ENCODE peak calls at places on chromosomes 12 and 14, in five cellular contexts. One of them, this sample, is unnamed.

GRCh38 chr12:124709722-124710656 is 142.6 kb upstream of the NCOR2 start:
- DNase-seq in HepG2: no peak
- DNase-seq in HCT116: no peak
- DNase-seq in bronchial epithelial cell: no peak
- DNase-seq in Caco-2: no peak
- DNase-seq in this sample: no peak

GRCh38 chr14:103206023-103206481 is 82.8 kb downstream of the TNFAIP2 start:
- DNase-seq in HepG2: no peak
- DNase-seq in HCT116: no peak
- DNase-seq in bronchial epithelial cell: no peak
- DNase-seq in Caco-2: no peak
- DNase-seq in this sample: no peak

GRCh38 chr14:21102472-21103164 is 1.8 kb downstream of the TMEM253 start:
- DNase-seq in HepG2: no peak
- DNase-seq in HCT116: no peak
- DNase-seq in bronchial epithelial cell: no peak
- DNase-seq in Caco-2: no peak
- DNase-seq in this sample: no peak

GRCh38 chr12:68779280-68779679 is 28.7 kb upstream of the MDM2 start:
- DNase-seq in HepG2: no peak
- DNase-seq in HCT116: no peak
- DNase-seq in bronchial epithelial cell: no peak
- DNase-seq in Caco-2: no peak
- DNase-seq in this sample: no peak

GRCh38 chr12:26841085-26841484 is 8.1 kb upstream of the ITPR2 start:
- DNase-seq in HepG2: peak; percentile 72
- DNase-seq in HCT116: no peak
- DNase-seq in bronchial epithelial cell: no peak
- DNase-seq in Caco-2: no peak
- DNase-seq in this sample: no peak

GRCh38 chr14:70472253-70473159 is 20.5 kb downstream of the ADAM21 start:
- DNase-seq in HepG2: no peak
- DNase-seq in HCT116: no peak
- DNase-seq in bronchial epithelial cell: peak; percentile 28
- DNase-seq in Caco-2: no peak
- DNase-seq in this sample: no peak

GRCh38 chr14:25696176-25696575 is 646.2 kb upstream of the STXBP6 start:
- DNase-seq in HepG2: no peak
- DNase-seq in HCT116: no peak
- DNase-seq in bronchial epithelial cell: no peak
- DNase-seq in Caco-2: no peak
- DNase-seq in this sample: no peak

GRCh38 chr12:116116650-116117424 is 160.7 kb downstream of the MED13L start:
- DNase-seq in HepG2: no peak
- DNase-seq in HCT116: no peak
- DNase-seq in bronchial epithelial cell: peak; percentile 47
- DNase-seq in Caco-2: no peak
- DNase-seq in this sample: no peak

GRCh38 chr12:12837025-12837872 is 24.1 kb downstream of the DDX47 start:
- DNase-seq in HepG2: peak; percentile 37
- DNase-seq in HCT116: peak; percentile 67
- DNase-seq in bronchial epithelial cell: peak; percentile 96
- DNase-seq in Caco-2: peak; percentile 76
- DNase-seq in this sample: no peak

GRCh38 chr12:131456301-131457027 is 254.4 kb upstream of the SFSWAP start:
- DNase-seq in HepG2: no peak
- DNase-seq in HCT116: no peak
- DNase-seq in bronchial epithelial cell: no peak
- DNase-seq in Caco-2: no peak
- DNase-seq in this sample: no peak

GRCh38 chr14:69797573-69798338 is 715 bp upstream of the SLC10A1 start:
- DNase-seq in HepG2: no peak
- DNase-seq in HCT116: no peak
- DNase-seq in bronchial epithelial cell: no peak
- DNase-seq in Caco-2: no peak
- DNase-seq in this sample: no peak

GRCh38 chr12:107179883-107180282 is 86.5 kb upstream of the CRY1 start:
- DNase-seq in HepG2: no peak
- DNase-seq in HCT116: no peak
- DNase-seq in bronchial epithelial cell: peak; percentile 24
- DNase-seq in Caco-2: no peak
- DNase-seq in this sample: no peak

GRCh38 chr12:5756443-5756842 is 188.6 kb downstream of the ANO2 start:
- DNase-seq in HepG2: no peak
- DNase-seq in HCT116: no peak
- DNase-seq in bronchial epithelial cell: no peak
- DNase-seq in Caco-2: no peak
- DNase-seq in this sample: no peak

GRCh38 chr14:81594012-81594411 is 60.4 kb upstream of the SEL1L start:
- DNase-seq in HepG2: peak; percentile 13
- DNase-seq in HCT116: no peak
- DNase-seq in bronchial epithelial cell: peak; percentile 1
- DNase-seq in Caco-2: no peak
- DNase-seq in this sample: peak; percentile 25

GRCh38 chr12:104886418-104887401 is 71.4 kb downstream of the SLC41A2 start:
- DNase-seq in HepG2: no peak
- DNase-seq in HCT116: peak; percentile 15
- DNase-seq in bronchial epithelial cell: peak; percentile 86
- DNase-seq in Caco-2: no peak
- DNase-seq in this sample: no peak

GRCh38 chr12:104889735-104890134 is 68.4 kb downstream of the SLC41A2 start:
- DNase-seq in HepG2: no peak
- DNase-seq in HCT116: no peak
- DNase-seq in bronchial epithelial cell: no peak
- DNase-seq in Caco-2: no peak
- DNase-seq in this sample: no peak

GRCh38 chr12:104888456-104888855 is 69.6 kb downstream of the SLC41A2 start:
- DNase-seq in HepG2: no peak
- DNase-seq in HCT116: no peak
- DNase-seq in bronchial epithelial cell: no peak
- DNase-seq in Caco-2: no peak
- DNase-seq in this sample: no peak

GRCh38 chr12:104888892-104889291 is 69.2 kb downstream of the SLC41A2 start:
- DNase-seq in HepG2: no peak
- DNase-seq in HCT116: no peak
- DNase-seq in bronchial epithelial cell: no peak
- DNase-seq in Caco-2: no peak
- DNase-seq in this sample: no peak

GRCh38 chr12:104890463-104891096 is 67.5 kb downstream of the SLC41A2 start:
- DNase-seq in HepG2: no peak
- DNase-seq in HCT116: no peak
- DNase-seq in bronchial epithelial cell: peak; percentile 28
- DNase-seq in Caco-2: no peak
- DNase-seq in this sample: no peak
- H3K4me3 ChIP-seq in HepG2: no peak overlapping the region
- H3K4me3 ChIP-seq in HCT116: no peak overlapping the region
- H3K4me3 ChIP-seq in bronchial epithelial cell: no peak overlapping the region
- H3K4me3 ChIP-seq in Caco-2: no peak overlapping the region
- H3K4me3 ChIP-seq in this sample: no peak overlapping the region

DNA sequence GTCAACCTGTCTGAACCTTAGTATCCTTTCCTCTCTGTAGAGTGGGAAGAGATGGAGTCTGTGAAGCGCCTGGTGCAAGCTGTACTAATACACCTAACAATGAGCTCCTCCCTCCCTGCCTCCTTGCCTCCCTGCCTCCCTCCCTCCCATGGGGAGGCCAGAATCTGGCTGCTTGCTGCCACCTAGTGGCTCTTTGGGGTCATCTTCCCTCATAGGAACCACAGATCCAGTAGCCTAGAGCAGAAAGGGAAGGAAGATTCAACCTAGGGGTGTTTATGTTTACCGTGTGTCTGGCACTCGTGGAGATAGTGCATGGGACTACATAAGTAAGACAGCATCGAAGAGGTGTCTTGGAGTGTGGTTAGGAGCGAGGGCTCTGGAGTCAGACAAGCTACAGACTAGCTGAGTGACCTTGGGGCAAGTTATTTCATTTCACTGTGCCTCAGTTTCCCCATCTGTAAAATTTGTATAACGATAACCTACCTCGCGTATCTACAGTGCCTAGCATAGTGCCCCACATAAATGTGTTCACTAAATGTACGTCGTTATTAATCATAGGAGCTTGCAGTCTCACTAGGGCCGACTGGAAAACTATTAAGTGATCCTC is 35.5 kb upstream of the TSPAN9 start:
- DNase-seq in HepG2: peak; percentile 81
- DNase-seq in HCT116: peak; percentile 69
- DNase-seq in bronchial epithelial cell: peak; percentile 67
- DNase-seq in Caco-2: peak; percentile 84
- DNase-seq in this sample: no peak
- H3K36me3 ChIP-seq in HepG2: peaks cover 48% of the 10 kb centered on the region
- H3K36me3 ChIP-seq in HCT116: peaks cover 4% of the 10 kb centered on the region
- H3K36me3 ChIP-seq in bronchial epithelial cell: no peaks in the 10 kb centered on the region
- H3K36me3 ChIP-seq in Caco-2: peaks cover 1% of the 10 kb centered on the region
- H3K36me3 ChIP-seq in this sample: no peaks in the 10 kb centered on the region

GRCh38 chr14:62673014-62673727 is 372.1 kb downstream of the KCNH5 start:
- DNase-seq in HepG2: no peak
- DNase-seq in HCT116: no peak
- DNase-seq in bronchial epithelial cell: no peak
- DNase-seq in Caco-2: no peak
- DNase-seq in this sample: no peak
- H3K4me3 ChIP-seq in HepG2: no peak overlapping the region
- H3K4me3 ChIP-seq in HCT116: no peak overlapping the region
- H3K4me3 ChIP-seq in bronchial epithelial cell: no peak overlapping the region
- H3K4me3 ChIP-seq in Caco-2: no peak overlapping the region
- H3K4me3 ChIP-seq in this sample: no peak overlapping the region

DNA sequence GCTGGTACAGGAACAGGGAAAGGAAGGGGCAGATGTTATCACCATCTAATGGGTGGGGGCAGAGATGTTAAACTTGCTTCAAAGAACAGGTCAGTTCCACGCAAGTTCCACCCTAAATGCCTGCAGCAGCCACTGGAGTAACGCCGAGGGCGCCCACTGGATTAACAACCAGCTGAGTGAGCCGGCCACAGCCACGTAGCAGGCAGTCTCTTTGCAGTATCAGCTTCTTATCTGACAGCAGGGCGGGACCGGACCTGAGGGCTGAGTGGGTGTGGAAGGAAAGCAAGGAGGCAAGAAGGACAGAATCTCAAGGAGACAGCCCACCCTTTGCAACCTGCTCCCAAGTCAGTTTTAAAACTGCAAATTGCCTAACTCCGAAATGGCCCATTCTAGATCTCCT is 38.4 kb upstream of the FOXN3 start:
- DNase-seq in HepG2: no peak
- DNase-seq in HCT116: no peak
- DNase-seq in bronchial epithelial cell: no peak
- DNase-seq in Caco-2: peak; percentile 36
- DNase-seq in this sample: no peak
- H3K36me3 ChIP-seq in HepG2: no peaks in the 10 kb centered on the region
- H3K36me3 ChIP-seq in HCT116: no peaks in the 10 kb centered on the region
- H3K36me3 ChIP-seq in bronchial epithelial cell: no peaks in the 10 kb centered on the region
- H3K36me3 ChIP-seq in Caco-2: no peaks in the 10 kb centered on the region
- H3K36me3 ChIP-seq in this sample: no peaks in the 10 kb centered on the region

GRCh38 chr14:29925736-29926135 is 1.9 kb downstream of the PRKD1 start:
- DNase-seq in HepG2: no peak
- DNase-seq in HCT116: no peak
- DNase-seq in bronchial epithelial cell: no peak
- DNase-seq in Caco-2: no peak
- DNase-seq in this sample: no peak
- H3K4me3 ChIP-seq in HepG2: no peak overlapping the region
- H3K4me3 ChIP-seq in HCT116: no peak overlapping the region
- H3K4me3 ChIP-seq in bronchial epithelial cell: no peak overlapping the region
- H3K4me3 ChIP-seq in Caco-2: no peak overlapping the region
- H3K4me3 ChIP-seq in this sample: peak overlapping the region; percentile 79

GRCh38 chr12:50203691-50204090 is 36.5 kb upstream of the CERS5 start:
- DNase-seq in HepG2: no peak
- DNase-seq in HCT116: no peak
- DNase-seq in bronchial epithelial cell: peak; percentile 56
- DNase-seq in Caco-2: no peak
- DNase-seq in this sample: no peak

GRCh38 chr12:50211392-50212070 is 44.4 kb upstream of the CERS5 start:
- DNase-seq in HepG2: no peak
- DNase-seq in HCT116: no peak
- DNase-seq in bronchial epithelial cell: no peak
- DNase-seq in Caco-2: no peak
- DNase-seq in this sample: no peak

GRCh38 chr12:50205648-50206047 is 38.5 kb upstream of the CERS5 start:
- DNase-seq in HepG2: no peak
- DNase-seq in HCT116: no peak
- DNase-seq in bronchial epithelial cell: peak; percentile 56
- DNase-seq in Caco-2: no peak
- DNase-seq in this sample: no peak

GRCh38 chr12:50212071-50212467 is 44.9 kb upstream of the CERS5 start:
- DNase-seq in HepG2: no peak
- DNase-seq in HCT116: no peak
- DNase-seq in bronchial epithelial cell: no peak
- DNase-seq in Caco-2: no peak
- DNase-seq in this sample: no peak

GRCh38 chr12:50207424-50207823 is 40.3 kb upstream of the CERS5 start:
- DNase-seq in HepG2: no peak
- DNase-seq in HCT116: no peak
- DNase-seq in bronchial epithelial cell: no peak
- DNase-seq in Caco-2: no peak
- DNase-seq in this sample: no peak
- H3K36me3 ChIP-seq in HepG2: peaks cover 14% of the 10 kb centered on the region
- H3K36me3 ChIP-seq in HCT116: peaks cover 2% of the 10 kb centered on the region
- H3K36me3 ChIP-seq in bronchial epithelial cell: peaks cover 5% of the 10 kb centered on the region
- H3K36me3 ChIP-seq in Caco-2: peaks cover 3% of the 10 kb centered on the region
- H3K36me3 ChIP-seq in this sample: peaks cover 42% of the 10 kb centered on the region

This sample was measured in left ventricle myocardium inferior.